ENCODE peak calls at places on chromosome 3, in four cellular contexts. I, E, F and P are unnamed samples.

GRCh38 chr3:73787620-73788019 is 162.9 kb upstream of the PDZRN3 start:
- DNase-seq in I (no peak), F (no peak), E (no peak), P (no peak)

GRCh38 chr3:65953301-65953812 is 85.4 kb downstream of the MAGI1 start:
- DNase-seq in I (no peak), F (peak), E (peak), P (no peak)

GRCh38 chr3:50652709-50653108 is 22.0 kb upstream of the DOCK3 start:
- DNase-seq in I (peak), E (peak), F (no peak), P (no peak)

GRCh38 chr3:100496711-100497261 is 4.4 kb downstream of the TMEM45A start:
- DNase-seq in F (no peak), I (no peak), E (peak), P (no peak)

GRCh38 chr3:143571548-143571947 is 276.7 kb downstream of the SLC9A9 start:
- DNase-seq in E (no peak), I (no peak), F (no peak), P (no peak)

GRCh38 chr3:27591321-27591711 is 107.1 kb upstream of the SLC4A7 start:
- DNase-seq in I (no peak), E (no peak), F (no peak), P (no peak)

GRCh38 chr3:188749010-188749617 is 422.7 kb upstream of the TPRG1 start:
- DNase-seq in E (no peak), F (no peak), I (no peak), P (no peak)

GRCh38 chr3:57815034-57815433 is 58.9 kb downstream of the SLMAP start:
- DNase-seq in F (no peak), E (no peak), I (no peak), P (no peak)

GRCh38 chr3:197736010-197736490 is 654 bp downstream of the RUBCN start:
- DNase-seq in I (peak), F (no peak), E (no peak), P (no peak)

GRCh38 chr3:126118591-126118990 is 34.7 kb upstream of the SLC41A3 start:
- DNase-seq in F (peak), E (no peak), I (no peak), P (peak)

GRCh38 chr3:182644800-182645433 is 148.4 kb upstream of the ATP11B start:
- DNase-seq in E (no peak), I (no peak), F (no peak), P (no peak)

GRCh38 chr3:170420307-170420821 is 1.7 kb downstream of the CLDN11 start:
- DNase-seq in E (no peak), F (no peak), I (no peak), P (no peak)

GRCh38 chr3:138180375-138181029 is 5.8 kb upstream of the DBR1 start:
- DNase-seq in I (no peak), E (peak), F (no peak), P (no peak)

GRCh38 chr3:81666502-81667121 is 94.8 kb downstream of the GBE1 start:
- DNase-seq in F (no peak), E (no peak), I (no peak), P (no peak)

GRCh38 chr3:42263354-42264346 is 2.3 kb downstream of the CCK start:
- DNase-seq in E (no peak), F (no peak), I (no peak), P (no peak)

GRCh38 chr3:141913150-141913811 is 36.8 kb downstream of the ATP1B3 start:
- DNase-seq in E (peak), F (no peak), I (peak), P (no peak)

GRCh38 chr3:197407526-197407925 is 109.1 kb upstream of the DLG1 start:
- DNase-seq in F (no peak), I (no peak), E (no peak), P (no peak)

DNA sequence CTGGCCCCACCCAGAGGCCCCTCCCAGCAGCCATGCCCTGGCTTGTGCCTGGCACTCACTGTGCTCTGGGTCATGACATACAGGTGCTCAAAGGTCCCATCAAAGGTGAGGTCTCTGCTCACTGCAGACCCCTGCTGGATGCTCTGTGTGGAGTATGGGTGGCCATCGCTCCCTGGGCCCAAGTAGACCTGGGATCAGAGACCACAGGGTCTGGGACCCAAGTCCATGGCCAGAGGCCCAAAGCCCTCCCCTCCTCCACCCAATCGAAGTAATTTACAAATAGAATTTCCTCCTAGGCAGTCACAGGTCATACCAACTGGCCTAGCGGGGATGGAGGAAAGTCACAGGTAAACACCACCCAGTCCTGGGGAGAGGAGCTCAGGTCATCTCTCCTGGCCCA is 7.6 kb downstream of the PLXNB1 start:
- DNase-seq in F (no peak), I (no peak), E (no peak), P (no peak)
- TF ChIP-seq CTCF in F (no peak), I (no peak), E (peak), P (no peak)

DNA sequence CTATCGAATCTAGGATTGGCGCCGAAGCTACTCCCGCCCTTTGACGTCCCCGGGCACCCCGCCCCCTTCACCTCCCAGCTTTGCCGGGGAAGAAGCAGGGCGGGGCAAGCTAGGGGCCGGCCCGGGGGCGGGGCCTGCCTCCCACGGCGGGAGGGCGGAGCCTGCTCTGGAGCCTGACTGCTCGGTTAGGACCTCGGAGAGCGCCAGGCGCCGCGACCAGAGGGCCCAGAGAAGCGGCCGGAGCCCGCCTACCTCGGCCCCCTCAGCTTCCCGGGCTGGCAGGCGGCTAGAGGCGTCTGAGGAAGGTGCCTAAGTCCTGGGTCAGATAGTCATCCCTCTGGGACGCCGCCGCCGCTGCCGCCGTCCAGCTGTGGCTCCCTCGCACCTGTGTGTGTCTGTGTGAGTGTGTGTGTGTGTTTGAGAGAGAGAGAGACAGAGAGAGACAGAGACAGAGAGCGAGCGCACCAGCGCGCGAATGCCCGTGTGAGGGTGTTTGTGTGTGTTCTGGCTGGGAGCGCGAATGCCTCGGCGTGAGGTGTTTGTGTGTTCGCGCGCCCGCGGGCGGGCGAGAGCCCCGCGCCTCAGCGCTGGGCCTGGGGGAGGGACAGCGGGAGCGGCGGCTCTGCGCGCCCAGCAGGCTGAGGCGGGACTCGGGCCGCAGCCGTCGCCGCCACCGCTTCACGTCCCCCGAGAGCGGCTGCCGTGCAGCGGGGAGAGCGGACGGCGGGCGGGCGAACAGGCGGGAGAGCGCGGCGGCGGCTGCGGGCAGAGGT is at the start of gene STXBP5L:
- DNase-seq in I (peak), E (peak), F (peak), P (peak)
- H3K4me3 ChIP-seq in I (peak), E (peak), F (peak), P (peak)

DNA sequence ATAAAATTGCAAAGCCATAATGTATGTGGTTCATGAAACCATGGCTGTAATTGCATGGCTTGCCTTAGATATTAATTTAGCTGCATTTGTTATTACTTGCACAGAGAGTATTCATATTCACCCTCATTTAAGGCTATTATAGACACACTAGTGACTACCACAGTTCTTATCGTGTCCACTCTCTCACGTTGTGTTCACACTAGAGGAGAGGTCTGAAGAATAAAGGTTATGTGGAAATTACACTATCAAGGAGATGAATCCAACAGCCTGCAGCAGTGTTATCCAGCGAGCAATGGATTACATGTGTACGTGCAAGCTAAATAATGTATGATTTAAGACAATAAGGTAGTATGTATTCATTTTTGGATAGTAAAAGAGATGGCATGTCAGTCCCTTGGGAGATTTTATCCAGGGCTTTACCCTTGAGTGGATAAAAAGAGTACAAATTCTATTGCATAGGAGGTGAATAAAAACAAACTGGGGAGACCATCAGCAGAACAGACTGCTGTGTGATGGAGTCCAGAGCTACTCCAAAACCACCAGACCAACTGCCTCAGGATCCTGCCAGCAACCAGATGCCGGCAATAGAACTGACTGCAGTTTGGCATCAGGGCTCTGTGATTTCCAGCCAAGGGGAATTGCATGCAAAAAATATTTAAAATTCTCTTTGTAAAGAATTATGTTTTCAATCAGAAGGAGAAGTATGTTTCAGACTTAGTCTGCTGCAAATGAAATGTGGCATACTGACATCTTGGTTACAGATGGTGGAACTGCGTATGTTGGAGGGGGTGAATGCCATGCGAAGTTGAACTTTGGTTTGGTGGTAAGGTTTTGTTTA is 146.6 kb downstream of the RBMS3 start:
- DNase-seq in I (no peak), E (no peak), F (no peak), P (peak)
- TF ChIP-seq EP300 in I (no peak), E (no peak), F (no peak), P (no peak)

DNA sequence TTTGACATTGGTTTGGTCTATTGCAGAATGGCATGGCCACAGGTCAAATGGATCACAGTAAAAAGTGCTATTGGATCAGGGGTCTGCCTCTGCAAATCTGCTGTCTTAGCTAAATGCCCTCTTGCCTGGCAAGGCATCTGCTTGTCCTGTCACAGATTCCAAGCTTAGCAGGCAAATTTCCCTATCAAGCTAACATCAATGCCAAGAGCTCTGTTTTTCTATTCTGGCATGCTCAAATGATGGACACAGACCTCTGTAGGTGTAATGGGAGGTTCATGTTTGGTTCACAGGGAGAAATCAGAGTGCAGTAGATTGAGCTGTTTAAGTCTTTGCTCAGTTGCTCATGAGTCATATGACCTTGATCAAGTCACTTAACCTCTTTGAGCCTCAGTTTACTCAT is 54.8 kb upstream of the CPB1 start:
- DNase-seq in I (no peak), F (no peak), E (no peak), P (no peak)
- TF ChIP-seq CTCF in I (no peak), F (no peak), E (no peak), P (no peak)

DNA sequence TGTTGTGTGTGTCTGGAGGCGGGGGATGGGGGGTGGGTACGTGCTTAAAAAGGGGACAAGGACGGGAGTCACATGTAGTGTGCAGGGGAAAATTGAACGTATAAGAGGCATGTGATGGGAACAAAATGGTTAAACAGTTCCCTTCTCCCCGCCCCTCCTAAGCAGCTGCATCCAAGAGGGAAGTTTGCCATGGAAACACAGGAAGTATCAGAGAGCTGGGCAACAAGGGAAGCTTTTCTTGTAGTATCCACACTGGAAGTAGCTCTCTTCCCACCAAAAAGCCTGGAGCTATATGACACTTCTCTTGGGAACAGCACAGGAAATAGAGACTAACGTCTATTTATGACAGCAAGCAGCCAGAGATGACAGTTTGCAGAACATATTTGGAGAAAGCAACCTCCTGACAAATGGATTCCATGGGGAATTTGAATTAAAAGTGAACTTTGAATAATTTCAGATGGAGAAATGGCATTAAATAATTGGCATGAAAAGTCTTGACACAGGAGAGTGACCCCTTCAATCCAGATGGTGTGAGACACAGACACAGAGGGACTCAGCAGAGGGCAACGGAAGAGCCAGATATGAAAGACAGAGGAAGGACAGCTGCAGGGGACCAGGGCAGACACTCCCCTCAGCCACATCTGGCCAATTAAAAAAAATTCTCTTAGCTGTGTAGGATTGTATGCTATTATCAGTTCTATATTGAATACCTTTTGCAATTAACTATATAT is 294.2 kb upstream of the TBL1XR1 start:
- DNase-seq in I (no peak), F (no peak), E (no peak), P (no peak)
- H3K4me3 ChIP-seq in I (no peak), F (no peak), E (no peak), P (no peak)

GRCh38 chr3:60770532-60770931 is 480.7 kb downstream of the FHIT start:
- DNase-seq in I (no peak), E (no peak), F (no peak), P (no peak)
- TF ChIP-seq EP300 in I (no peak), E (no peak), F (no peak), P (no peak)

GRCh38 chr3:4174760-4175159 is 128.4 kb upstream of the SETMAR start:
- DNase-seq in F (no peak), E (no peak), I (no peak), P (no peak)
- TF ChIP-seq CTCF in F (no peak), E (no peak), I (no peak), P (no peak)

GRCh38 chr3:111732248-111732879 is 126.7 kb upstream of the PHLDB2 start:
- DNase-seq in I (no peak), F (no peak), E (peak), P (no peak)
- H3K4me3 ChIP-seq in I (peak), F (no peak), E (peak), P (no peak)